ENCODE peak calls at places on chromosomes 11 and 22, in seven cellular contexts. E, K, A, X, T, C and F are unnamed samples.

GRCh38 chr11:74307409-74307808 is 4.0 kb downstream of the P4HA3 start:
- DNase-seq in C (no peak), A (no peak), T (no peak), K (no peak), X (no peak), E (no peak), F (no peak)

GRCh38 chr11:133825156-133825555 is 20.2 kb downstream of the SPATA19 start:
- DNase-seq in E (no peak), X (no peak), K (no peak), T (no peak), A (no peak), C (no peak), F (no peak)

GRCh38 chr11:133300666-133301065 is 231.6 kb downstream of the OPCML start:
- DNase-seq in T (no peak), E (no peak), K (no peak), X (no peak), C (no peak), A (no peak), F (no peak)

GRCh38 chr11:126949066-126949945 is 51.3 kb downstream of the KIRREL3 start:
- DNase-seq in E (no peak), A (no peak), T (peak), X (no peak), C (no peak), K (no peak), F (no peak)

GRCh38 chr11:13337986-13338436 is 60.4 kb downstream of the BMAL1 start:
- DNase-seq in X (no peak), A (no peak), E (no peak), C (no peak), K (no peak), T (peak), F (no peak)

GRCh38 chr11:706957-707816 is 1.2 kb downstream of the EPS8L2 start:
- DNase-seq in A (no peak), T (peak), X (no peak), E (no peak), C (no peak), K (no peak), F (no peak)

GRCh38 chr11:39209966-39210365 is 2249.5 kb downstream of the LRRC4C start:
- DNase-seq in T (no peak), A (no peak), C (no peak), E (no peak), X (no peak), K (no peak), F (no peak)

GRCh38 chr22:42340695-42341383 is 70.4 kb upstream of the TCF20 start:
- DNase-seq in X (no peak), C (no peak), A (no peak), T (no peak), E (peak), K (no peak), F (no peak)

GRCh38 chr22:45502215-45503070 is at the start of gene FBLN1:
- DNase-seq in K (no peak), E (peak), T (no peak), A (no peak), X (no peak), C (no peak), F (no peak)

GRCh38 chr11:122822241-122822640 is 16.1 kb upstream of the CRTAM start:
- DNase-seq in E (no peak), T (no peak), A (no peak), K (no peak), C (no peak), X (no peak), F (no peak)

GRCh38 chr11:33449798-33450197 is 192.6 kb downstream of the HIPK3 start:
- DNase-seq in C (no peak), E (no peak), K (no peak), T (peak), X (no peak), A (no peak), F (no peak)

GRCh38 chr11:12141283-12141682 is 30.9 kb downstream of the MICAL2 start:
- DNase-seq in T (no peak), C (no peak), X (no peak), A (no peak), K (no peak), E (no peak), F (no peak)

GRCh38 chr22:32789797-32790620 is 11.5 kb upstream of the TIMP3 start:
- DNase-seq in A (no peak), E (no peak), T (no peak), X (no peak), C (no peak), K (no peak), F (no peak)